ENCODE peak calls at places on chromosomes 5 and 9, in four cellular contexts. P, H, Y and I are unnamed samples.

GRCh38 chr9:16484744-16485143 is 385.7 kb downstream of the BNC2 start:
- DNase-seq in P (no peak), H (no peak), Y (no peak), I (no peak)

GRCh38 chr5:168724227-168724626 is 145.1 kb upstream of the PANK3 start:
- DNase-seq in P (no peak), H (no peak), Y (no peak), I (no peak)

GRCh38 chr5:148268556-148268955 is at the start of gene SPINK13:
- DNase-seq in P (peak), H (no peak), Y (peak), I (peak)

GRCh38 chr9:83933804-83934203 is 12.6 kb upstream of the KIF27 start:
- DNase-seq in P (no peak), H (no peak), Y (no peak), I (no peak)

GRCh38 chr9:8649157-8649556 is 849.6 kb upstream of the DMAC1 start:
- DNase-seq in P (no peak), H (no peak), Y (no peak), I (no peak)

GRCh38 chr5:123511290-123511647 is 708 bp upstream of the CSNK1G3 start:
- DNase-seq in P (peak), H (no peak), Y (no peak), I (no peak)

GRCh38 chr9:20066120-20066519 is 277.3 kb upstream of the SLC24A2 start:
- DNase-seq in P (no peak), H (no peak), Y (no peak), I (no peak)

GRCh38 chr5:149130932-149131273 is 10.4 kb upstream of the ABLIM3 start:
- DNase-seq in P (no peak), H (no peak), Y (no peak), I (no peak)

GRCh38 chr9:75002422-75003023 is 25.6 kb downstream of the CARNMT1 start:
- DNase-seq in P (no peak), H (no peak), Y (no peak), I (no peak)
- TF ChIP-seq CTCF in P (no peak), H (no peak), Y (no peak), I (no peak)

DNA sequence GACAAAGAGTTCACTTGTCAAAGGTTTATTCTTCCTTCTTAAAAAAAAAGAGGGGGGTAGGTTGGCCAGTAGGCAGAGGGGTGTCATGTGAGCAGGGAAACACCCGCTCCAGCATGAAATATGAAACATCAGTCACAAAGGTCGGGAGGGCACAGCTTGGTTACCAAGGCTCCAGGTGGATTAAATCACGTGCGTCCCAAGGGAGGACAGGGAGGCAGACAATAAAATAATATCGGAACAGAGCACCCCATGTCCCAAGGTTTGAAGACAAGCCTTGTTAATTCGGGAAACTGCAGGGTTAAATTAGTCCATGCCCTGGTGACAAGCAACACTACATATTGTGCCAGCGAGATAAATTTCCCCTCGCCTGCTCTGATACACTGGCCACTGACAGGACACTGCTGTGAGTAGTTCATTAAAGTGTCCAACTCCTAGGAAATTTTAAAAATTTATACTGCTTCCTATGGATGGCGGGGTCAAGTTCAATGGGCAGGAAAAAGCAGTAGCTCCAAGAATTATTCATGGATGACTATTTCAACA is 401.3 kb downstream of the IRX1 start:
- DNase-seq in P (no peak), H (no peak), Y (no peak), I (no peak)
- TF ChIP-seq POLR2A in P (no peak), H (no peak), Y (no peak), I (no peak)

GRCh38 chr5:128413356-128413755 is 124.7 kb downstream of the FBN2 start:
- DNase-seq in P (no peak), H (no peak), Y (no peak), I (no peak)

GRCh38 chr5:128408622-128409021 is 129.4 kb downstream of the FBN2 start:
- DNase-seq in P (no peak), H (no peak), Y (no peak), I (no peak)

GRCh38 chr5:128409401-128409800 is 128.6 kb downstream of the FBN2 start:
- DNase-seq in P (no peak), H (no peak), Y (no peak), I (no peak)

GRCh38 chr5:128414469-128414868 is 123.6 kb downstream of the FBN2 start:
- DNase-seq in P (no peak), H (no peak), Y (no peak), I (no peak)

GRCh38 chr5:128412145-128412930 is 125.7 kb downstream of the FBN2 start:
- DNase-seq in P (no peak), H (no peak), Y (no peak), I (no peak)
- TF ChIP-seq CTCF in P (no peak), H (no peak), Y (peak), I (no peak)

GRCh38 chr5:88829053-88829452 is 53.9 kb downstream of the MEF2C start:
- DNase-seq in P (no peak), H (no peak), Y (no peak), I (no peak)
- TF ChIP-seq POLR2A in P (no peak), H (no peak), Y (no peak), I (no peak)

DNA sequence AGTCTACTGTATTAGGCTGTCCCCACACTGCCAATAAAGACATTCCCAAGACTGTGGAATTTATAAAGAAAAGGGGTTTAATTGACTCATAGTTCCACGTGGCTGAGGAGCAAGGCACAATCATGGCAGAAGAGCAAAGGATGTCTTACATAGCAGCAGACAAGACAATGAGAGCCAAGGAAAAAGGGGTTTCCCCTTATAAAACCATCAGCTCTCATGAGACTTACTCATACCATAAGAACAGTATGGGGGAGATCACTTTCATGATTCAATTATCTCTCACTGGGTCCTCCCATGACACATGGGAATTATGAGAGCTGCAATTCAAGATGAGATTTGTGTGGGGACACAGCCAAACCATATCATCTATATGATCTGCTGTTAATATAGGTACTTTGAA is 14.8 kb upstream of the FSTL4 start:
- DNase-seq in P (no peak), H (no peak), Y (no peak), I (no peak)
- TF ChIP-seq CTCF in P (no peak), H (no peak), Y (no peak), I (no peak)

GRCh38 chr5:5069851-5070250 is 70.3 kb upstream of the ADAMTS16 start:
- DNase-seq in P (no peak), H (no peak), Y (no peak), I (no peak)

GRCh38 chr5:5062903-5063302 is 77.2 kb upstream of the ADAMTS16 start:
- DNase-seq in P (no peak), H (no peak), Y (no peak), I (no peak)

GRCh38 chr5:5063533-5063953 is 76.6 kb upstream of the ADAMTS16 start:
- DNase-seq in P (peak), H (no peak), Y (no peak), I (no peak)

GRCh38 chr5:5065472-5065871 is 74.7 kb upstream of the ADAMTS16 start:
- DNase-seq in P (no peak), H (no peak), Y (no peak), I (no peak)

DNA sequence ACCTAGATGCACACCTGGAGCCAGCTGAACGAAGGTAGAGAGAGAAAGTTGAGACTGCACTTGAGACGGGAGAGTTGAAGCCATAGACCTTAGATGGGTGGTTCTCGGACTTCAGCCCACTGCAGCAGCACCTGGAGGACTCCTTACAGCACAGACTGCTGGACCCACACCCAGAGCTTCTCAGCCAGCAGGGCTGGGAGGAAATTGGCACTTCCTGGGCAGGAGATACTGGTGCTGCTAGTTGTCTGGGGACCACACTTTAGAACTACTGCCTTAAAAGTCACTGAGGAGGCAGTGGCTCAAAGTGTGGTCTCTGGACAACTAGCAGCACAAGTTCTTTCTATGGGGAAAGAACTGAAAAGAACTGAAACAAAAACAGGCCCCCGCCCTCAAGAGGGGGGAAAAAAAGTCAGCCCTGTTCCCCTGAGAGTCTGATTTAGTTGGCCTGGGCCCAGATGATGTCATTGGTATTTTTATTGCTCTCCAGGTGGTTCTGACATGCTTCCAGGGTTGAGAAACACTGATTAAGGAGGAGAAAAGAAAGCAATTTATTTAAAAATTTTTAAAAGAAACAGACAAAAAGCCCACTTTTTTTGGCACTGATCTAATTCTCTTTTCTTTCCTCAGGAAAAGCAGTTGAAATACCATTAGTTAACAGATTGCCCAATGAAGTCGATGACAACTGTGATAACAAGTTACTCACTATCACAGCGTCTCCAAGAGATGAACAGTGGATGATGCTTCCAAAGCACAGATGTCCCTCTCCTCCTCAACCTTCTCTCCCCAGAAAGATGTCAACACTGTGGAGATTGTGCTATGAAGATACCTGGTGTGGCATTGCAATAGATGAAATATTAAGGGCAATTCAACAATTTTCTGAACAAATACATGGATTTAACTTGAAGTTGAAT is 73.6 kb upstream of the ADAMTS16 start:
- DNase-seq in P (no peak), H (no peak), Y (no peak), I (no peak)
- TF ChIP-seq POLR2A in P (no peak), H (no peak), Y (no peak), I (no peak)

GRCh38 chr9:89175739-89176360 is 2.8 kb downstream of the SHC3 start:
- DNase-seq in P (no peak), H (no peak), Y (no peak), I (no peak)
- TF ChIP-seq CTCF in P (no peak), H (no peak), Y (no peak), I (no peak)

GRCh38 chr5:179820483-179821297 is at the start of gene SQSTM1:
- DNase-seq in P (peak), H (peak), Y (no peak), I (peak)
- TF ChIP-seq POLR2A in P (no peak), H (peak), Y (peak), I (peak)

GRCh38 chr5:53361708-53362107 is 118.7 kb upstream of the FST start:
- DNase-seq in P (no peak), H (no peak), Y (no peak), I (no peak)
- TF ChIP-seq CTCF in P (no peak), H (no peak), Y (no peak), I (no peak)